ENCODE peak calls at places on chromosomes 2 and 18, in eight cellular contexts. O, M, K, E, Z, N, S and X are unnamed samples.

GRCh38 chr18:3261393-3262233 is at the start of gene MYL12B:
- DNase-seq in E (no peak), O (peak; percentile 86), N (peak; percentile 71), K (peak; percentile 62), S (peak; percentile 79), Z (peak; percentile 28), M (peak; percentile 82), X (peak; percentile 91)

GRCh38 chr18:47286776-47287410 is 35.4 kb upstream of the SKOR2 start:
- DNase-seq in O (no peak), Z (no peak), E (no peak), S (no peak), M (no peak), N (no peak), K (no peak), X (peak; percentile 72)

GRCh38 chr2:110717734-110718133 is 14.6 kb upstream of the ACOXL start:
- DNase-seq in M (peak; percentile 64), K (no peak), O (peak; percentile 6), Z (no peak), S (no peak), N (no peak), E (no peak), X (no peak)

GRCh38 chr18:9612215-9612830 is 2.0 kb downstream of the PPP4R1 start:
- DNase-seq in N (no peak), K (no peak), M (peak; percentile 43), O (peak; percentile 68), Z (peak; percentile 65), S (no peak), E (no peak), X (no peak)

GRCh38 chr2:12674644-12675328 is 42.0 kb upstream of the TRIB2 start:
- DNase-seq in N (no peak), K (no peak), O (no peak), E (no peak), Z (no peak), S (no peak), M (peak; percentile 60), X (no peak)

GRCh38 chr2:182924311-182924710 is 57.9 kb upstream of the FRZB start:
- DNase-seq in M (peak; percentile 35), K (no peak), N (no peak), S (no peak), E (no peak), O (peak; percentile 59), Z (no peak), X (no peak)

GRCh38 chr2:128776461-128776971 is 457.8 kb upstream of the HS6ST1 start:
- DNase-seq in E (no peak), S (no peak), Z (no peak), O (no peak), M (no peak), K (no peak), N (no peak), X (peak; percentile 71)

GRCh38 chr2:36380624-36381481 is 25.3 kb downstream of the CRIM1 start:
- DNase-seq in S (peak; percentile 68), E (no peak), Z (no peak), N (no peak), M (no peak), K (no peak), O (peak; percentile 41), X (no peak)

GRCh38 chr2:136135924-136136906 is 18.3 kb upstream of the CXCR4 start:
- DNase-seq in O (no peak), S (no peak), N (peak; percentile 74), K (peak; percentile 23), E (no peak), Z (peak; percentile 42), M (no peak), X (no peak)

GRCh38 chr2:130825231-130825971 is 11.3 kb upstream of the ARHGEF4 start:
- DNase-seq in M (no peak), K (no peak), E (no peak), Z (no peak), S (no peak), O (no peak), N (no peak), X (no peak)

GRCh38 chr18:35132284-35132910 is 91.2 kb downstream of the MAPRE2 start:
- DNase-seq in K (no peak), O (no peak), E (no peak), M (no peak), S (no peak), N (no peak), Z (no peak), X (no peak)

GRCh38 chr18:44691148-44691925 is 10.6 kb downstream of the SETBP1 start:
- DNase-seq in N (no peak), O (no peak), K (no peak), M (no peak), S (no peak), Z (no peak), E (no peak), X (no peak)

GRCh38 chr18:33210575-33211189 is 229.8 kb downstream of the CCDC178 start:
- DNase-seq in E (no peak), O (peak; percentile 27), S (no peak), N (no peak), M (no peak), K (no peak), Z (peak; percentile 69), X (no peak)

GRCh38 chr2:72694715-72695496 is 130.9 kb downstream of the EXOC6B start:
- DNase-seq in K (no peak), S (no peak), O (peak; percentile 17), N (no peak), E (no peak), M (peak; percentile 47), Z (no peak), X (no peak)

GRCh38 chr2:59389240-59389639 is 1148.1 kb upstream of the FANCL start:
- DNase-seq in M (peak; percentile 59), O (no peak), E (peak; percentile 15), Z (no peak), S (no peak), K (no peak), N (no peak), X (no peak)

GRCh38 chr2:61597300-61598289 is 59.4 kb upstream of the XPO1 start:
- DNase-seq in K (no peak), M (no peak), N (no peak), E (no peak), O (no peak), S (no peak), Z (no peak), X (no peak)

GRCh38 chr18:72273025-72273424 is 271.1 kb downstream of the CBLN2 start:
- DNase-seq in K (no peak), O (no peak), Z (no peak), M (no peak), E (no peak), N (no peak), S (no peak), X (no peak)